ENCODE peak calls at places on chromosome X, in ten cellular contexts. H is D341Med; M is coronary artery; B is stimulated activated CD4-positive, alpha-beta T cell treated with anti-CD3 and anti-CD28 coated beads, Interleukin-4, amount 100 ng/mL, for 1 hour; K is endodermal cell; E is WTC11; Q is COLO829; J is tibial nerve; U is SW480; A is germinal center. T is an unnamed sample.

GRCh38 chrX:16202943-16203342 is 35.7 kb downstream of the MAGEB17 start:
- DNase-seq in M (no peak), Q (no peak), H (no peak), K (no peak), A (no peak), J (no peak), E (no peak), B (no peak), U (no peak), T (no peak)

GRCh38 chrX:36562986-36563385 is 445.2 kb upstream of the FAM47C start:
- DNase-seq in E (no peak), A (no peak), H (no peak), J (no peak), K (no peak), Q (no peak), B (no peak), U (no peak), M (no peak), T (no peak)

GRCh38 chrX:20265726-20266681 is 705 bp downstream of the RPS6KA3 start:
- DNase-seq in E (peak; percentile 16), U (peak; percentile 30), J (peak; percentile 4), K (peak; percentile 61), B (peak; percentile 33), Q (no peak), H (peak; percentile 58), M (peak; percentile 75), A (peak; percentile 4), T (peak; percentile 17)

GRCh38 chrX:134622056-134622812 is 36.0 kb downstream of the PLAC1 start:
- DNase-seq in K (peak; percentile 54), H (no peak), A (no peak), U (peak; percentile 73), E (peak; percentile 12), Q (peak; percentile 83), J (no peak), M (no peak), B (no peak), T (peak; percentile 93)

GRCh38 chrX:94058728-94059382 is 384.8 kb downstream of the FAM133A start:
- DNase-seq in J (no peak), U (peak; percentile 4), E (peak; percentile 14), H (peak; percentile 49), K (peak; percentile 71), B (no peak), M (no peak), A (no peak), Q (peak; percentile 17), T (no peak)

GRCh38 chrX:74924449-74925209 is 623 bp downstream of the NEXMIF start:
- DNase-seq in H (peak; percentile 73), J (no peak), M (no peak), Q (no peak), K (peak; percentile 81), U (no peak), A (peak; percentile 16), B (peak; percentile 37), E (peak; percentile 54), T (peak; percentile 7)

GRCh38 chrX:70398899-70399298 is 24.2 kb upstream of the GDPD2 start:
- DNase-seq in Q (no peak), U (no peak), J (no peak), H (no peak), E (no peak), K (no peak), M (no peak), A (no peak), B (no peak), T (peak; percentile 23)

GRCh38 chrX:80430826-80431501 is 10.7 kb downstream of the TENT5D start:
- DNase-seq in K (peak; percentile 54), M (no peak), Q (no peak), J (peak; percentile 5), E (peak; percentile 11), B (no peak), H (no peak), U (no peak), A (no peak), T (no peak)

GRCh38 chrX:153903238-153903980 is 1.1 kb upstream of the AVPR2 start:
- DNase-seq in Q (no peak), A (no peak), J (peak; percentile 5), B (no peak), M (no peak), E (no peak), U (no peak), H (no peak), K (peak; percentile 54), T (no peak)

GRCh38 chrX:22740836-22741235 is 258.9 kb upstream of the DDX53 start:
- DNase-seq in E (no peak), B (no peak), J (no peak), K (no peak), H (no peak), A (no peak), M (no peak), U (no peak), Q (no peak), T (no peak)

GRCh38 chrX:13752141-13752540 is 17.6 kb downstream of the OFD1 start:
- DNase-seq in B (no peak), H (no peak), U (no peak), K (no peak), J (no peak), E (no peak), A (no peak), Q (no peak), M (no peak), T (no peak)

GRCh38 chrX:154411981-154412340 is 622 bp downstream of the TAFAZZIN start:
- DNase-seq in J (peak; percentile 60), A (peak; percentile 49), Q (peak; percentile 60), H (peak; percentile 77), U (peak; percentile 54), M (no peak), K (peak; percentile 87), B (peak; percentile 67), E (peak; percentile 71), T (peak; percentile 35)

GRCh38 chrX:2401201-2401589 is 99.6 kb downstream of the DHRSX start:
- DNase-seq in H (peak; percentile 53), K (no peak), Q (no peak), U (no peak), A (no peak), B (no peak), E (no peak), J (no peak), M (no peak), T (no peak)

GRCh38 chrX:154368630-154369452 is 5.6 kb downstream of the FLNA start:
- DNase-seq in Q (peak; percentile 85), B (peak; percentile 87), J (peak; percentile 69), M (peak; percentile 89), U (peak; percentile 97), H (no peak), K (peak; percentile 78), E (peak; percentile 31), A (no peak), T (peak; percentile 95)

GRCh38 chrX:155417769-155418168 is 35.9 kb downstream of the F8A2 start:
- DNase-seq in U (no peak), M (no peak), K (no peak), E (no peak), H (no peak), J (no peak), B (no peak), Q (no peak), A (no peak), T (no peak)

GRCh38 chrX:48676106-48676892 is 7.3 kb upstream of the WAS start:
- DNase-seq in A (peak; percentile 95), H (peak; percentile 96), U (peak; percentile 90), K (peak; percentile 96), Q (peak; percentile 92), M (peak; percentile 91), E (peak; percentile 86), B (peak; percentile 85), J (peak; percentile 72), T (peak; percentile 77)

GRCh38 chrX:96373047-96373355 is 311.6 kb upstream of the DIAPH2 start:
- DNase-seq in Q (no peak), E (no peak), M (no peak), B (no peak), J (no peak), A (no peak), H (no peak), U (no peak), K (no peak), T (no peak)

GRCh38 chrX:7552758-7553157 is 290.2 kb upstream of the VCX start:
- DNase-seq in K (no peak), J (no peak), E (no peak), Q (no peak), U (no peak), A (no peak), H (no peak), B (no peak), M (no peak), T (no peak)

GRCh38 chrX:21479695-21480280 is 105.6 kb downstream of the CNKSR2 start:
- DNase-seq in U (peak; percentile 46), B (no peak), Q (peak; percentile 12), H (peak; percentile 28), J (peak; percentile 6), A (peak; percentile 11), E (no peak), K (peak; percentile 48), M (no peak), T (peak; percentile 49)

GRCh38 chrX:47577901-47578300 is 4.3 kb upstream of the TIMP1 start:
- DNase-seq in E (no peak), K (no peak), B (no peak), U (no peak), J (no peak), M (no peak), Q (no peak), A (no peak), H (no peak), T (no peak)

T was measured in fibroblast of lung.